ENCODE peak calls at places on chromosomes 3 and 15, in ten cellular contexts. S is stimulated activated CD8-positive, alpha-beta memory T cell treated with anti-CD3 and anti-CD28 coated beads, Interleukin-15, amount 100 ng/mL, for 24 hours; E is NCI-H526; K is right cardiac atrium; Q is AG04450; I is posterior cingulate gyrus; C is stimulated activated naive CD8-positive, alpha-beta T cell treated with anti-CD3 and anti-CD28 coated beads, Interleukin-15, amount 100 ng/mL, for 72 hours; X is stimulated activated CD4-positive, alpha-beta T cell treated with anti-CD3 and anti-CD28 coated beads, Interleukin-15, amount 100 ng/mL, for 1 hour; P is T-helper 1 cell; U is thyroid gland. V is an unnamed sample.

GRCh38 chr3:12190832-12191231 is 32.1 kb upstream of the TIMP4 start:
- DNase-seq in X (no peak), Q (no peak), S (no peak), I (no peak), K (no peak), U (no peak), C (no peak), P (no peak), E (no peak), V (no peak)

GRCh38 chr3:94405258-94406035 is 342.6 kb downstream of the NSUN3 start:
- DNase-seq in X (no peak), U (no peak), I (no peak), E (no peak), K (no peak), P (no peak), Q (no peak), C (no peak), S (no peak), V (no peak)

GRCh38 chr3:72560857-72561675 is 287.2 kb downstream of the SHQ1 start:
- DNase-seq in E (no peak), X (no peak), C (no peak), U (no peak), K (no peak), Q (no peak), I (no peak), P (no peak), S (no peak), V (no peak)

GRCh38 chr15:46170326-46170725 is 535.5 kb downstream of the SQOR start:
- DNase-seq in S (no peak), E (no peak), Q (no peak), X (no peak), P (no peak), C (no peak), K (no peak), U (no peak), I (no peak), V (no peak)

GRCh38 chr3:126509565-126510322 is 7.8 kb downstream of the UROC1 start:
- DNase-seq in Q (no peak), U (no peak), P (no peak), K (peak; percentile 33), C (no peak), X (no peak), I (no peak), S (no peak), E (no peak), V (no peak)

GRCh38 chr15:88661041-88661765 is 22.4 kb downstream of the ISG20 start:
- DNase-seq in K (no peak), Q (no peak), P (no peak), X (no peak), S (no peak), C (no peak), I (no peak), U (no peak), E (no peak), V (no peak)

GRCh38 chr3:138461246-138461645 is 26.8 kb downstream of the ESYT3 start:
- DNase-seq in E (no peak), P (no peak), S (no peak), I (no peak), X (no peak), C (no peak), Q (no peak), K (no peak), U (no peak), V (peak; percentile 8)

GRCh38 chr3:118742760-118743159 is 291.9 kb downstream of the IGSF11 start:
- DNase-seq in Q (no peak), C (no peak), U (no peak), I (no peak), S (no peak), P (no peak), E (no peak), X (no peak), K (no peak), V (no peak)

GRCh38 chr15:35061171-35062163 is 23.6 kb downstream of the NANOGP8 start:
- DNase-seq in K (no peak), I (no peak), X (no peak), P (no peak), E (no peak), U (no peak), S (no peak), C (no peak), Q (no peak), V (no peak)

GRCh38 chr3:97927699-97928098 is 44.5 kb downstream of the RIOX2 start:
- DNase-seq in X (no peak), Q (peak; percentile 15), P (no peak), S (no peak), K (no peak), E (peak; percentile 49), U (no peak), C (no peak), I (no peak), V (no peak)

GRCh38 chr3:154181127-154181691 is 60.0 kb downstream of the ARHGEF26 start:
- DNase-seq in E (peak; percentile 9), C (no peak), I (no peak), Q (no peak), U (peak; percentile 35), P (no peak), X (no peak), S (no peak), K (no peak), V (no peak)

GRCh38 chr3:127216415-127217261 is 23.7 kb downstream of the PRR23E start:
- DNase-seq in K (no peak), C (no peak), X (no peak), S (no peak), Q (no peak), P (no peak), I (no peak), U (no peak), E (no peak), V (no peak)

GRCh38 chr15:73244333-73244732 is 124.4 kb downstream of the HCN4 start:
- DNase-seq in Q (no peak), X (no peak), E (peak; percentile 66), U (no peak), S (no peak), K (no peak), P (no peak), I (no peak), C (no peak), V (no peak)

GRCh38 chr15:85542895-85543331 is 162.5 kb downstream of the AKAP13 start:
- DNase-seq in S (no peak), C (peak; percentile 25), U (no peak), Q (no peak), E (peak; percentile 28), P (no peak), X (no peak), K (no peak), I (no peak), V (no peak)

GRCh38 chr3:140449591-140450256 is 228.1 kb upstream of the TRIM42 start:
- DNase-seq in I (no peak), C (no peak), E (no peak), K (no peak), Q (no peak), P (no peak), U (no peak), X (no peak), S (no peak), V (no peak)

GRCh38 chr15:31598620-31599019 is 272.0 kb downstream of the KLF13 start:
- DNase-seq in P (no peak), S (no peak), X (no peak), Q (no peak), E (peak; percentile 82), C (no peak), U (peak; percentile 71), I (no peak), K (no peak), V (no peak)

GRCh38 chr3:53630547-53630946 is 136.1 kb downstream of the CACNA1D start:
- DNase-seq in P (no peak), E (no peak), S (no peak), U (no peak), X (no peak), K (no peak), Q (no peak), C (no peak), I (no peak), V (no peak)

GRCh38 chr3:55453871-55454496 is 33.1 kb downstream of the WNT5A start:
- DNase-seq in U (no peak), Q (no peak), E (peak; percentile 32), S (no peak), X (no peak), K (no peak), P (no peak), I (no peak), C (no peak), V (no peak)

GRCh38 chr15:51982013-51982769 is 10.6 kb upstream of the LEO1 start:
- DNase-seq in I (peak; percentile 30), P (no peak), U (no peak), S (no peak), Q (peak; percentile 54), C (peak; percentile 69), X (peak; percentile 9), E (peak; percentile 74), K (no peak), V (no peak)

V was measured in adrenal gland.